ENCODE peak calls at places on chromosomes 5 and 9, in four cellular contexts. Z is nephron progenitor cell, T is cardiac muscle cell, K is AG04450. R is an unnamed sample.

GRCh38 chr5:119897537-119898370 is 268.4 kb downstream of the FAM170A start:
- DNase-seq in Z (no peak), T (no peak), K (no peak), R (no peak)

GRCh38 chr9:137297966-137298365 is 4.1 kb downstream of the NRARP start:
- DNase-seq in Z (no peak), T (no peak), K (no peak), R (no peak)

GRCh38 chr5:98468188-98468869 is 305.1 kb upstream of the RGMB start:
- DNase-seq in Z (no peak), T (no peak), K (peak), R (peak)

GRCh38 chr5:93874080-93874479 is 132.7 kb upstream of the POU5F2 start:
- DNase-seq in Z (no peak), T (no peak), K (no peak), R (no peak)

GRCh38 chr5:137282216-137282615 is 216.9 kb downstream of the SPOCK1 start:
- DNase-seq in Z (no peak), T (peak), K (no peak), R (no peak)

GRCh38 chr5:147439253-147439652 is 70.6 kb downstream of the DPYSL3 start:
- DNase-seq in Z (no peak), T (no peak), K (no peak), R (no peak)

GRCh38 chr9:89825648-89826047 is 220.8 kb downstream of the GADD45G start:
- DNase-seq in Z (no peak), T (no peak), K (no peak), R (no peak)

GRCh38 chr9:3059781-3060468 is 216.0 kb upstream of the PUM3 start:
- DNase-seq in Z (no peak), T (peak), K (no peak), R (no peak)

GRCh38 chr5:113487411-113487778 is 858 bp downstream of the MCC start:
- DNase-seq in Z (peak), T (peak), K (no peak), R (no peak)

GRCh38 chr9:123478967-123479602 is 123.1 kb downstream of the CRB2 start:
- DNase-seq in Z (no peak), T (peak), K (no peak), R (no peak)

GRCh38 chr9:134214766-134215394 is 50.5 kb upstream of the RNU6ATAC start:
- DNase-seq in Z (no peak), T (no peak), K (no peak), R (no peak)

GRCh38 chr5:125093776-125094175 is 347.3 kb upstream of the ZNF608 start:
- DNase-seq in Z (no peak), T (no peak), K (no peak), R (peak)

GRCh38 chr5:137743031-137743640 is 7.2 kb upstream of the KLHL3 start:
- DNase-seq in Z (peak), T (peak), K (no peak), R (peak)

GRCh38 chr9:93193373-93193725 is 9.4 kb downstream of the WNK2 start:
- DNase-seq in Z (no peak), T (no peak), K (no peak), R (no peak)

GRCh38 chr5:78799254-78800017 is 150.9 kb upstream of the LHFPL2 start:
- DNase-seq in Z (no peak), T (no peak), K (no peak), R (no peak)
- TF ChIP-seq CTCF in Z (no peak), T (no peak), K (peak), R (peak)

GRCh38 chr5:58481828-58482227 is 9.4 kb upstream of the GAPT start:
- DNase-seq in Z (no peak), T (no peak), K (no peak), R (no peak)

GRCh38 chr5:58482536-58482935 is 8.7 kb upstream of the GAPT start:
- DNase-seq in Z (no peak), T (no peak), K (no peak), R (no peak)

GRCh38 chr5:58475404-58475803 is 15.5 kb upstream of the PLK2 start:
- DNase-seq in Z (no peak), T (no peak), K (no peak), R (no peak)

GRCh38 chr5:58481066-58481676 is 10.1 kb upstream of the GAPT start:
- DNase-seq in Z (no peak), T (no peak), K (no peak), R (no peak)

GRCh38 chr5:58477760-58478159 is 13.5 kb upstream of the GAPT start:
- DNase-seq in Z (no peak), T (no peak), K (no peak), R (no peak)
- TF ChIP-seq CTCF in Z (no peak), T (peak), K (peak), R (no peak)

GRCh38 chr5:66246621-66247020 is 102.5 kb downstream of the SREK1 start:
- DNase-seq in Z (no peak), T (no peak), K (peak), R (no peak)

GRCh38 chr5:66239034-66239433 is 94.9 kb downstream of the SREK1 start:
- DNase-seq in Z (no peak), T (no peak), K (no peak), R (no peak)

GRCh38 chr5:66238435-66238834 is 94.3 kb downstream of the SREK1 start:
- DNase-seq in Z (no peak), T (no peak), K (no peak), R (no peak)

GRCh38 chr5:66242050-66242449 is 98.0 kb downstream of the SREK1 start:
- DNase-seq in Z (no peak), T (no peak), K (no peak), R (no peak)

GRCh38 chr5:66241136-66241825 is 97.2 kb downstream of the SREK1 start:
- DNase-seq in Z (no peak), T (no peak), K (no peak), R (no peak)
- TF ChIP-seq CTCF in Z (no peak), T (no peak), K (no peak), R (no peak)

GRCh38 chr9:128341435-128341849 is 1.1 kb downstream of the SLC27A4 start:
- DNase-seq in Z (peak), T (peak), K (no peak), R (no peak)

GRCh38 chr9:128342971-128343680 is 2.8 kb downstream of the SLC27A4 start:
- DNase-seq in Z (no peak), T (peak), K (no peak), R (no peak)

GRCh38 chr9:128349125-128349524 is 8.8 kb downstream of the SLC27A4 start:
- DNase-seq in Z (no peak), T (no peak), K (no peak), R (no peak)

GRCh38 chr9:128343855-128344254 is 3.5 kb downstream of the SLC27A4 start:
- DNase-seq in Z (no peak), T (no peak), K (no peak), R (no peak)

DNA sequence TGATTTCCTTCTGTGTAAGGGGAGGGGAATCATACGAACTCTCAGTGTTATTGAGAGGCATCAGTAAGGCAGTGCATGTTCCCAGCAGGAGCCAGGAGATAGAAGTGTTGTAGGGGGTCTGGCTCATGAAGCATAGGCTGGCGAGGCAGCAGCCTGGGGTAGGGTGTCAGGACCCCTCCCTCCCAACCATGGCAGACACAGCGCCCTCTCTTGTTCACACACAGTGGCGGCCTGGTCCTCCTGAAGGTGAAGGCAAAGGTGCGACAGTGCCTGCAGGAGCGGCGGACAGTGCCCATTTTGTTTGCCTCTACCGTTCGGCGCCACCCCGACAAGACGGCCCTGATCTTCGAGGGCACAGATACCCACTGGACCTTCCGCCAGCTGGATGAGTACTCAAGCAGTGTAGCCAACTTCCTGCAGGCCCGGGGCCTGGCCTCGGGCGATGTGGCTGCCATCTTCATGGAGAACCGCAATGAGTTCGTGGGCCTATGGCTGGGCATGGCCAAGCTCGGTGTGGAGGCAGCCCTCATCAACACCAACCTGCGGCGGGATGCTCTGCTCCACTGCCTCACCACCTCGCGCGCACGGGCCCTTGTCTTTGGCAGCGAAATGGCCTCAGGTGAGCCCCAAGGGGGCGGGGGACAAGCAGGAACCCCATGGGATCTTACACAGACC is 4.7 kb downstream of the SLC27A4 start:
- DNase-seq in Z (no peak), T (no peak), K (no peak), R (no peak)
- TF ChIP-seq CTCF in Z (no peak), T (no peak), K (no peak), R (no peak)

GRCh38 chr5:177086918-177087706 is 397 bp downstream of the FGFR4 start:
- DNase-seq in Z (peak), T (no peak), K (no peak), R (no peak)
- TF ChIP-seq CTCF in Z (peak), T (peak), K (peak), R (peak)

DNA sequence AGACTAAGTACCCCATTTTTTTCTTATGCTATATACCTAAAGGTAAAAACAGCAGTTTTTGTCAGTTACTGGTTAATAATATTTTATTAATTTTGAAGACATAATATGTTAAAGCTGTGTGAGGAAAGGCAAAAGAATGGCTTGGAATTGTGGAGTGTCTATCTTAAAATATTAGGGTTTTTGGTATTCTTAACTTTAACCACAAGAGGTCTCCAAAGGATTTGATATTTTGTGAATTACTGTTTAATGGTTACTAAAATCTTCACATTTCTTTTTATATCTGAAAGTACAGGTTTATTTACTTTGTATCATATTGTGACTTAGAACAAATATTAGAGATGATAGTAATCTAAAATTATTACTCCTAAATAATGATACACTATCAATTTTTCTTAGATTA is 32.0 kb upstream of the DHFR start:
- DNase-seq in Z (no peak), T (no peak), K (no peak), R (peak)
- TF ChIP-seq CTCF in Z (peak), T (peak), K (peak), R (peak)

DNA sequence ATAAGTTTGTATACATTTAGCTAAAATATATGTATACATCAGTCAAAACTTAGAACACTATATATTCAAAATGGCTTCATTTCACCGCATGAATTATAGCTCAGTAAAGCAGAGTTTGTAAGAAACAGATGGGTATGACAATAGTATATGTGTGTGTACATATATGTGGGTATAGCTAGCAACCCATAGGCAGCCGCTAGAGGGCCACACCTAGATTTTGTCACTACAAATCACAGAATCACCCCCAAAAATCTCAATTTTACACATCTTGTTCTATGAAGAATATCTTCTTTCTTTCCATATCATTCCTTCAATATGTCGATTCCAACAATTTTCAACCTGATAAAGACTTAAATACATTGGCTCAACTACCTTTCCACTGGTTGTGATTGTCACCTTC is 357.8 kb upstream of the CCNG1 start:
- DNase-seq in Z (no peak), T (no peak), K (no peak), R (no peak)
- TF ChIP-seq CTCF in Z (peak), T (no peak), K (no peak), R (no peak)

DNA sequence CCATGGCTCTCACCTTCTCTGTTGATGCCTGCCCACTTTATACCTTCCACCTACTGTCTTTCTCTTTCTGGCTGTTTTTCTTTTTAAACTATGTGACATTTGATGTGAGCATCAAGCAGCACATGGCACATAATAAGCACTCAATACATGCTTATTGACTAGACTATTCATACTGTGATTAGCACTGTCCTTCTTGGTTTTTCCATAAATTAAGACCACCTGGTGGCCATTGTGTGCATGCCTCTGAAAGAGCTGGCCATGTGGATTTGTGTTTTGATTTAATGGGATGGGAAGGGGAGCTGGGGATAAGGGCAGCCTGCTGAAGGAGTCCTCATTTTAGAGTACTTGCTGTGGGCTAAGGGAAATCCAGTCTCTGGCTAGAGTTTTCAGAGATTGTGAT is 79.4 kb downstream of the ARHGEF28 start:
- DNase-seq in Z (no peak), T (no peak), K (no peak), R (no peak)
- TF ChIP-seq CTCF in Z (no peak), T (no peak), K (no peak), R (no peak)

DNA sequence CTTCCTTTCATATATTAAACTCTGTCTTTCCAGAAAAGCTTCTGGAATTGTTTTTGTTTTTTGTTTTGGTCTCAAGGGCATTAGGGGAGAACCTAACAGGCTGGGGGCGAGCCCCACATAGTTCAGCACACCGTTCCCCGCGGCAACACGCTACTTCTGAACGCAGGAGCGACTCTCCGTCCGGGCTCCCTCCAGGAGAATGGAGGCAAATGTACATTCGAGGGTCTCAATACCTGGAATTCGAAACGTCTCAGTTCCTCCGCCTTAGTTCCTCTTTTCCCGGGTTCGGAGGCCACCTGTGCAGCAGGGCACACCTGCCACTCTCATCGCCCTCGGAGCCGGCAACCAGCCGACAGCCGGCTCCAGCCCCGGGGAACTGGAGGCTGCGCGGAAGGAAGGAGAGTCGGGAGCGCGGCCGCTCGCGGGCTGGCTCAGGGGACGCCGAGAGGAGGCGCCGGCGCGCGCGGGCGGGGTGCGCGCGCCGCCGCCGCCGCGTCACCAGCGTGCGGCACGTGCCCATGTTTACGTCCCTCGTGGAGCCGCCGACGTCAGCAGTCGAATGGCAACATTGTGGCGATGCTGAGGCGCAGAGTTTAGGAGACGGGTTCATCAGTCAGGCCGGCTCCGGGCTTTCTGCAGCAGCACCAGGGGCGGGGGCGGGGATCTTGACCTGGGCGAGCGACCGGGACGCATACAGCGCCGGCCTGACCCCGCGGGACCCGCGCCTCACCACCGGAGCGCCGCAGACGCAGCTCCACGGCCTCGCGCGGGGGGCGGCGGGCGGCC is at the start of gene JMY:
- DNase-seq in Z (peak), T (peak), K (peak), R (peak)
- TF ChIP-seq CTCF in Z (no peak), T (peak), K (peak), R (no peak)